ENCODE peak calls at places on chromosomes 4 and X, in four cellular contexts. J is tibial artery, P is cardiac muscle cell, R is kidney. O is an unnamed sample.

GRCh38 chrX:40176256-40176978 is 78.7 kb upstream of the BCOR start:
- DNase-seq in P (peak), R (peak), J (peak), O (no peak)

GRCh38 chrX:72554448-72555140 is 18.0 kb downstream of the HDAC8 start:
- DNase-seq in R (no peak), J (peak), P (peak), O (peak)

GRCh38 chr4:77454858-77455257 is 150.8 kb upstream of the CXCL13 start:
- DNase-seq in P (peak), R (no peak), J (no peak), O (no peak)

GRCh38 chr4:73841243-73841925 is 4.9 kb downstream of the CXCL6 start:
- DNase-seq in P (peak), J (no peak), R (no peak), O (no peak)

GRCh38 chr4:17552427-17552826 is 24.6 kb upstream of the LAP3 start:
- DNase-seq in R (no peak), P (no peak), J (no peak), O (no peak)

GRCh38 chr4:136864580-136865185 is 667.6 kb downstream of the PCDH18 start:
- DNase-seq in P (peak), R (no peak), J (no peak), O (peak)

GRCh38 chr4:16262188-16262587 is 35.9 kb upstream of the TAPT1 start:
- DNase-seq in J (no peak), P (no peak), R (no peak), O (no peak)

GRCh38 chr4:25441519-25442117 is 64.6 kb downstream of the ANAPC4 start:
- DNase-seq in J (peak), R (no peak), P (peak), O (peak)

GRCh38 chrX:96474357-96475125 is 210.1 kb upstream of the DIAPH2 start:
- DNase-seq in R (no peak), J (no peak), P (peak), O (no peak)

GRCh38 chr4:40180356-40180755 is 16.5 kb upstream of the RHOH start:
- DNase-seq in R (no peak), P (peak), J (no peak), O (peak)

GRCh38 chr4:148542922-148543623 is 100.9 kb upstream of the NR3C2 start:
- DNase-seq in P (no peak), J (no peak), R (no peak), O (no peak)

GRCh38 chr4:84309191-84309590 is 189.9 kb downstream of the NKX6-1 start:
- DNase-seq in R (no peak), P (no peak), J (no peak), O (no peak)

GRCh38 chr4:8860096-8860891 is 11.3 kb downstream of the HMX1 start:
- DNase-seq in P (no peak), J (no peak), R (no peak), O (no peak)

GRCh38 chr4:8267077-8267476 is 2.5 kb upstream of the HTRA3 start:
- DNase-seq in J (no peak), R (no peak), P (peak), O (peak)

GRCh38 chr4:164359881-164360280 is 394.1 kb upstream of the SMIM31 start:
- DNase-seq in R (no peak), J (no peak), P (no peak), O (no peak)

GRCh38 chrX:136194546-136194945 is 47.2 kb downstream of the FHL1 start:
- DNase-seq in J (no peak), P (no peak), R (no peak), O (no peak)

GRCh38 chrX:45295587-45295986 is 94.9 kb upstream of the DIPK2B start:
- DNase-seq in J (no peak), P (peak), R (no peak), O (peak)

GRCh38 chr4:62399242-62399641 is 1199.1 kb downstream of the ADGRL3 start:
- DNase-seq in R (no peak), P (no peak), J (no peak), O (no peak)

GRCh38 chr4:48269861-48270515 is 350 bp upstream of the TEC start:
- DNase-seq in J (peak), P (peak), R (peak), O (peak)

GRCh38 chr4:139958738-139959096 is 195.3 kb downstream of the MAML3 start:
- DNase-seq in R (no peak), P (peak), J (no peak), O (no peak)

GRCh38 chrX:153830632-153831434 is 489 bp upstream of the PDZD4 start:
- DNase-seq in J (no peak), P (no peak), R (no peak), O (no peak)

GRCh38 chrX:153828723-153829548 is 1.4 kb downstream of the PDZD4 start:
- DNase-seq in J (no peak), R (no peak), P (peak), O (no peak)

GRCh38 chrX:153831435-153832150 is 1.2 kb upstream of the PDZD4 start:
- DNase-seq in J (no peak), P (no peak), R (no peak), O (no peak)

GRCh38 chrX:153829549-153829798 is 870 bp downstream of the PDZD4 start:
- DNase-seq in P (no peak), R (no peak), J (no peak), O (no peak)

GRCh38 chrX:153829799-153830631 is at the start of gene PDZD4:
- DNase-seq in R (no peak), P (no peak), J (no peak), O (no peak)
- H3K4me3 ChIP-seq in R (no peak), P (peak), J (peak), O (no peak)

DNA sequence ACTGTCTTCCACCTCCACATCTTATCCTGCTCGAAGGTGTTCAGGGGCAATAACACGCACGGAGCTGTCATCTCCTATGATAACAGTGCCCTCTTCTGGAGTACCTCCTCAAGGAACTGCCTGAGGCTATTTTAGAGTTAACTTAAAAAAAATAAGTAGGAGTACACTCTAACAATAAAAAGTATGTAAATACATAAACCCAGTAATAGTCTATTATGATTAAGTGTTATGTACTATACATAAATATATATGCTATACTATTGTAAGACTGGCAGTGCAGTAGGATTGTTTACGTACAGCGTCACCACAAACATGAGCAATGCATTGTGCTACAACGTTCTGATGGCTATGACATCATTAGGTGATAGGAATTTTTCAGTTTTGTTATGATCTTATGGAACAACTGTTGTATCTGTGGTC is 34.5 kb upstream of the TLR2 start:
- DNase-seq in R (no peak), J (no peak), P (no peak), O (peak)
- TF ChIP-seq CTCF in R (no peak), J (no peak), P (peak), O (peak)

GRCh38 chrX:11113731-11114130 is 2.6 kb downstream of the HCCS start:
- DNase-seq in P (no peak), R (no peak), J (no peak), O (peak)

GRCh38 chrX:11111947-11112346 is 815 bp downstream of the HCCS start:
- DNase-seq in R (no peak), P (no peak), J (no peak), O (no peak)

GRCh38 chrX:11119295-11119943 is 8.3 kb downstream of the HCCS start:
- DNase-seq in P (no peak), R (no peak), J (no peak), O (no peak)

DNA sequence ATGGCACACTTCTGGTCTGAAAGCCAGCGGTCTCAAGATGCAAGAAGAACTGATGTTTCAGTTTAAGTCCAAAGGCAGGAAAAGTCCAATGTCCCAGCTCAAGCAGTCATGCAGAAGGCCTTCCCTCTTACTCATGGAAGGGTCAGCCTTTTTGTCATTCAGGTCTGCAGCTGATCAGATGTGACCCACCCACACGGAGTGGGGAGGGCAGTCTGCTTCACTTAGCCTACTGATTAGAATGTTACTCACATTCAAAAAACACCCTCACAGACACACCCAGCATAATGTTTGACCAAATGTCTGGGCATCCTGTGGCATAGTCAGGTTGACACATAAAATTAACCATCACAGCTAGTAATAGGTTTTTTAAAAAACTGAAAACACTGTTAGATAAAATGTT is 6.6 kb downstream of the HCCS start:
- DNase-seq in J (no peak), R (no peak), P (no peak), O (no peak)
- H3K4me3 ChIP-seq in J (no peak), R (no peak), P (no peak), O (no peak)

GRCh38 chr4:115042496-115042895 is 70.9 kb downstream of the NDST4 start:
- DNase-seq in P (no peak), R (no peak), J (no peak), O (no peak)
- TF ChIP-seq CTCF in P (no peak), R (no peak), J (no peak), O (peak)

O was measured in astrocyte of the spinal cord.